ENCODE peak calls at places on chromosomes 1 and 21, in six cellular contexts. V is K562, N is HCT116, E is GM12878, D is HepG2, Q is H1. P is an unnamed sample.

GRCh38 chr21:26819944-26820343 is 25.3 kb downstream of the ADAMTS1 start:
- DNase-seq in E (no peak), N (no peak), D (no peak), V (no peak), Q (no peak), P (no peak)

GRCh38 chr1:213466578-213466977 is 415.5 kb downstream of the RPS6KC1 start:
- DNase-seq in N (no peak), Q (no peak), V (no peak), E (no peak), D (no peak), P (no peak)

GRCh38 chr1:159790237-159790917 is 9.6 kb downstream of the DUSP23 start:
- DNase-seq in Q (no peak), N (peak), E (no peak), V (peak), D (peak), P (peak)

GRCh38 chr1:205590457-205590768 is 41.4 kb downstream of the ELK4 start:
- DNase-seq in Q (no peak), V (no peak), D (no peak), N (no peak), E (no peak), P (no peak)

GRCh38 chr1:71593523-71593922 is 512.7 kb upstream of the ZRANB2 start:
- DNase-seq in Q (no peak), V (no peak), N (no peak), E (no peak), D (no peak), P (no peak)

GRCh38 chr1:184482113-184482512 is 95.3 kb downstream of the C1orf21 start:
- DNase-seq in D (no peak), V (no peak), N (no peak), Q (no peak), E (no peak), P (no peak)

GRCh38 chr1:232620356-232620841 is 9.5 kb downstream of the SIPA1L2 start:
- DNase-seq in N (no peak), D (no peak), E (no peak), V (no peak), Q (no peak), P (peak)

GRCh38 chr21:41962425-41962966 is 8.7 kb upstream of the C2CD2 start:
- DNase-seq in N (no peak), Q (peak), V (no peak), E (no peak), D (no peak), P (no peak)

GRCh38 chr1:97849350-97850339 is 71.2 kb downstream of the DPYD start:
- DNase-seq in V (no peak), D (no peak), N (no peak), E (no peak), Q (no peak), P (no peak)

GRCh38 chr1:203289281-203289981 is 15.9 kb upstream of the BTG2 start:
- DNase-seq in N (no peak), D (no peak), Q (no peak), V (peak), E (peak), P (no peak)

GRCh38 chr1:203287109-203287893 is 18.0 kb upstream of the BTG2 start:
- DNase-seq in N (no peak), V (peak), E (peak), Q (no peak), D (no peak), P (no peak)

GRCh38 chr1:203287896-203288295 is 17.4 kb upstream of the BTG2 start:
- DNase-seq in V (no peak), N (no peak), E (no peak), Q (no peak), D (no peak), P (no peak)

GRCh38 chr1:203289982-203290260 is 15.4 kb upstream of the BTG2 start:
- DNase-seq in E (no peak), N (no peak), D (no peak), Q (no peak), V (no peak), P (no peak)

GRCh38 chr1:203288351-203288894 is 16.9 kb upstream of the BTG2 start:
- DNase-seq in N (no peak), E (no peak), V (no peak), D (no peak), Q (no peak), P (no peak)
- TF ChIP-seq YY1 in N (no peak), E (no peak), V (no peak), D (no peak), Q (no peak), P (no peak)

GRCh38 chr1:84062496-84062895 is 63.6 kb upstream of the TTLL7 start:
- DNase-seq in N (no peak), V (no peak), Q (no peak), E (no peak), D (no peak), P (no peak)

GRCh38 chr1:84060781-84061180 is 61.8 kb upstream of the TTLL7 start:
- DNase-seq in E (no peak), V (no peak), Q (no peak), N (no peak), D (no peak), P (no peak)

DNA sequence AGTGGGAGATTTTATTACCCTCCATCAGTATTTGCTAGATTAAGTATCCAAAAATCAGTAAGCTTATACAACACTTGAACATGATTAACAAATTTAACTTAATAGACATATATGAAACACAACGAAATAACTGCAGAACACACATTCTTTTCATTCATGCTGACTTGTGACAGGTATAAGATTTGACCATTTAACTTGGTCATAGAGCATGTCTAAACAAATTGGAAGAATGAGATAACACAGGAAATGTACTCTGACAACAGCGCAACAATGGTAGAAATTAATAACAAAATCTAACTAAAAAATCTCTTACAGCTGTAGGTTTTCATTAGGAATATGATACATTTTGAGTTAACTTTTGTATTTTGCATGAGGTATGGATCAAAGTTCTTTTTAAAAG is 62.4 kb upstream of the TTLL7 start:
- DNase-seq in Q (no peak), D (no peak), N (no peak), E (no peak), V (no peak), P (no peak)
- H3K9ac ChIP-seq in Q (no peak), D (no peak), N (no peak), E (no peak), V (no peak), P (no peak)

GRCh38 chr1:8293141-8293540 is 24.8 kb upstream of the SLC45A1 start:
- DNase-seq in D (no peak), E (no peak), Q (no peak), V (no peak), N (no peak), P (no peak)
- TF ChIP-seq ZNF274 in D (no peak), E (no peak), Q (no peak), V (no peak), N (no peak), P (no peak)

DNA sequence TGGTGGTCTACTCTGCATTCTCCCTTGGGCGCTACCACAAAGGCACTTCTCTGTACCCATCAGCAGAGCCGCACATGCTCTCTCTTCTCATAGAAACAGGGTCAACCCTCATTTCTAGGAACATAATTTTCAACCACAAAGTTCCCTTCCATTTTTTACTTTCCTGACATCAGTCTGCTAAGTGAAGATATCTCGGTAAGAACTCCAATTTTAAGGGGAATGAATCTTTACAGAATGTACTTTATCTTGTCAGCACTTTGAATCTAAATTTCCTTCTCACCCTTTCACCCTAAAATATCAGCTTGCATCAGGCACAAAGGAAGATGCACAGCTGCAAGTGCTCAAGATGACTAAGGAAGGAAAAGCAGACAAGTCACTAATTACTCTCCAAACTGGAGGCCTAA is 545.9 kb downstream of the SMYD3 start:
- DNase-seq in V (no peak), D (no peak), E (no peak), Q (no peak), N (no peak), P (no peak)
- TF ChIP-seq YY1 in V (no peak), D (no peak), E (no peak), Q (no peak), N (no peak), P (no peak)

DNA sequence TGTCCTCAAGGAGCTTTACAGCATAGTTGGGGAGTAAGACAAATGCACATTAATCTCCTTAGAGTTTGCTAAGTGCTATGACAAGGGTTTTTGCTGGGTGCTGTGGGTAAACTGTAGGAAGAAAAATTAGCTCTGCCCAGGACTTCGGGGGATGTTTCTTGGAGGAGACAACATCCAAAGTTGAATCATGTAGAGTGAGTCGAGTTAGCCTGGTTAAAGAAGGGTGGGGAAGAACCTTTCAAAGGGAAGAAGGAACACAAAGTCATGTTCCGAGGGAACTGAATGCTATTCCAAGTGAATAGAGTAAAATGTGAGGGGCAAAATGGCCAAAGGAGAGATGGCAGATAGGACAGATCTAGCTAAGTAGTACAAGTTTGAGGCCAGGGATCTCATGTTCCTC is 17.1 kb downstream of the SPRTN start:
- DNase-seq in Q (no peak), E (no peak), N (no peak), V (no peak), D (no peak), P (no peak)
- H3K9ac ChIP-seq in Q (no peak), E (no peak), N (no peak), V (no peak), D (no peak), P (no peak)

GRCh38 chr1:25876693-25877077 is 1.2 kb upstream of the PAQR7 start:
- DNase-seq in V (no peak), D (no peak), Q (no peak), E (no peak), N (no peak), P (no peak)

GRCh38 chr1:25877155-25877554 is 1.6 kb upstream of the PAQR7 start:
- DNase-seq in D (no peak), V (no peak), Q (no peak), E (no peak), N (no peak), P (no peak)

GRCh38 chr1:25874635-25875153 is 814 bp downstream of the PAQR7 start:
- DNase-seq in E (no peak), V (no peak), D (no peak), N (no peak), Q (no peak), P (no peak)

GRCh38 chr1:25875154-25875855 is at the start of gene PAQR7:
- DNase-seq in D (peak), N (no peak), Q (peak), V (peak), E (no peak), P (peak)

GRCh38 chr1:25875856-25876692 is 566 bp upstream of the PAQR7 start:
- DNase-seq in E (no peak), N (no peak), V (peak), Q (no peak), D (no peak), P (no peak)
- TF ChIP-seq ZNF274 in E (no peak), N (no peak), V (no peak), Q (no peak), D (no peak), P (no peak)